ENCODE peak calls at places on chromosomes 3 and 15, in four cellular contexts. One of them, this sample, is unnamed.

GRCh38 chr3:11145888-11146287 is 8.4 kb upstream of the HRH1 start:
- DNase-seq in H4: no peak
- DNase-seq in T-cell: no peak
- DNase-seq in MM.1S: no peak
- DNase-seq in this sample: no peak

GRCh38 chr3:13282986-13283876 is 136.9 kb downstream of the NUP210 start:
- DNase-seq in H4: no peak
- DNase-seq in T-cell: no peak
- DNase-seq in MM.1S: peak; percentile 64
- DNase-seq in this sample: peak; percentile 61

GRCh38 chr3:108190346-108190745 is 31.9 kb downstream of the IFT57 start:
- DNase-seq in H4: no peak
- DNase-seq in T-cell: no peak
- DNase-seq in MM.1S: no peak
- DNase-seq in this sample: no peak

GRCh38 chr15:44370830-44371229 is 56.6 kb upstream of the CTDSPL2 start:
- DNase-seq in H4: no peak
- DNase-seq in T-cell: no peak
- DNase-seq in MM.1S: no peak
- DNase-seq in this sample: no peak

GRCh38 chr15:90557651-90558084 is 27.9 kb downstream of the CRTC3 start:
- DNase-seq in H4: no peak
- DNase-seq in T-cell: no peak
- DNase-seq in MM.1S: no peak
- DNase-seq in this sample: no peak

GRCh38 chr15:40843183-40843884 is 514 bp upstream of the SPINT1 start:
- DNase-seq in H4: no peak
- DNase-seq in T-cell: no peak
- DNase-seq in MM.1S: no peak
- DNase-seq in this sample: no peak

GRCh38 chr3:194748229-194748628 is 62.5 kb downstream of the FAM43A start:
- DNase-seq in H4: no peak
- DNase-seq in T-cell: no peak
- DNase-seq in MM.1S: no peak
- DNase-seq in this sample: no peak

GRCh38 chr3:53816430-53816829 is 29.8 kb downstream of the CHDH start:
- DNase-seq in H4: no peak
- DNase-seq in T-cell: no peak
- DNase-seq in MM.1S: no peak
- DNase-seq in this sample: no peak

GRCh38 chr3:189186093-189186492 is 14.3 kb downstream of the TPRG1 start:
- DNase-seq in H4: peak; percentile 28
- DNase-seq in T-cell: no peak
- DNase-seq in MM.1S: no peak
- DNase-seq in this sample: no peak

GRCh38 chr3:72904156-72904555 is 16.3 kb downstream of the GXYLT2 start:
- DNase-seq in H4: no peak
- DNase-seq in T-cell: no peak
- DNase-seq in MM.1S: no peak
- DNase-seq in this sample: no peak

GRCh38 chr3:4472312-4472711 is 5.2 kb upstream of the SUMF1 start:
- DNase-seq in H4: no peak
- DNase-seq in T-cell: no peak
- DNase-seq in MM.1S: no peak
- DNase-seq in this sample: no peak

GRCh38 chr3:156218353-156218744 is 98.0 kb downstream of the KCNAB1 start:
- DNase-seq in H4: peak; percentile 76
- DNase-seq in T-cell: no peak
- DNase-seq in MM.1S: no peak
- DNase-seq in this sample: no peak

GRCh38 chr3:71680588-71680987 is 44.6 kb downstream of the EIF4E3 start:
- DNase-seq in H4: peak; percentile 50
- DNase-seq in T-cell: no peak
- DNase-seq in MM.1S: no peak
- DNase-seq in this sample: no peak

GRCh38 chr3:190568036-190568435 is 54.2 kb downstream of the IL1RAP start:
- DNase-seq in H4: no peak
- DNase-seq in T-cell: no peak
- DNase-seq in MM.1S: no peak
- DNase-seq in this sample: no peak

GRCh38 chr15:28123408-28124023 is 24.4 kb upstream of the OCA2 start:
- DNase-seq in H4: peak; percentile 59
- DNase-seq in T-cell: no peak
- DNase-seq in MM.1S: peak; percentile 74
- DNase-seq in this sample: peak; percentile 64

GRCh38 chr15:80645494-80646065 is 49.5 kb upstream of the ABHD17C start:
- DNase-seq in H4: no peak
- DNase-seq in T-cell: no peak
- DNase-seq in MM.1S: no peak
- DNase-seq in this sample: no peak

GRCh38 chr3:127783166-127783565 is 39.1 kb downstream of the MGLL start:
- DNase-seq in H4: no peak
- DNase-seq in T-cell: no peak
- DNase-seq in MM.1S: no peak
- DNase-seq in this sample: no peak

GRCh38 chr15:33293619-33294309 is 17.0 kb upstream of the RYR3 start:
- DNase-seq in H4: no peak
- DNase-seq in T-cell: no peak
- DNase-seq in MM.1S: no peak
- DNase-seq in this sample: no peak

GRCh38 chr3:160986060-160986459 is 119.1 kb downstream of the B3GALNT1 start:
- DNase-seq in H4: no peak
- DNase-seq in T-cell: no peak
- DNase-seq in MM.1S: no peak
- DNase-seq in this sample: no peak

GRCh38 chr3:119206611-119207511 is 33.5 kb downstream of the UPK1B start:
- DNase-seq in H4: no peak
- DNase-seq in T-cell: no peak
- DNase-seq in MM.1S: peak; percentile 31
- DNase-seq in this sample: no peak

GRCh38 chr3:58564456-58565160 is 12.6 kb downstream of the FAM107A start:
- DNase-seq in H4: peak; percentile 67
- DNase-seq in T-cell: no peak
- DNase-seq in MM.1S: no peak
- DNase-seq in this sample: no peak

GRCh38 chr15:67765706-67766105 is 59.6 kb upstream of the SKOR1 start:
- DNase-seq in H4: no peak
- DNase-seq in T-cell: no peak
- DNase-seq in MM.1S: no peak
- DNase-seq in this sample: no peak

GRCh38 chr3:71876135-71876534 is 91.2 kb upstream of the PROK2 start:
- DNase-seq in H4: no peak
- DNase-seq in T-cell: no peak
- DNase-seq in MM.1S: no peak
- DNase-seq in this sample: no peak

GRCh38 chr3:158102660-158103085 is 3.5 kb downstream of the SHOX2 start:
- DNase-seq in H4: no peak
- DNase-seq in T-cell: no peak
- DNase-seq in MM.1S: no peak
- DNase-seq in this sample: no peak

GRCh38 chr3:31976302-31976701 is 4.8 kb downstream of the OSBPL10 start:
- DNase-seq in H4: no peak
- DNase-seq in T-cell: no peak
- DNase-seq in MM.1S: no peak
- DNase-seq in this sample: no peak

GRCh38 chr15:72037321-72037720 is 80.6 kb downstream of the MYO9A start:
- DNase-seq in H4: no peak
- DNase-seq in T-cell: no peak
- DNase-seq in MM.1S: no peak
- DNase-seq in this sample: no peak

GRCh38 chr3:127419140-127419539 is 131.3 kb upstream of the PRR20G start:
- DNase-seq in H4: no peak
- DNase-seq in T-cell: no peak
- DNase-seq in MM.1S: no peak
- DNase-seq in this sample: no peak

GRCh38 chr3:6921041-6921440 is 60.1 kb downstream of the GRM7 start:
- DNase-seq in H4: peak; percentile 3
- DNase-seq in T-cell: no peak
- DNase-seq in MM.1S: no peak
- DNase-seq in this sample: no peak

GRCh38 chr3:15557511-15557946 is 36.0 kb upstream of the COLQ start:
- DNase-seq in H4: peak; percentile 60
- DNase-seq in T-cell: peak; percentile 48
- DNase-seq in MM.1S: peak; percentile 71
- DNase-seq in this sample: peak; percentile 77

GRCh38 chr3:86990734-86991481 is at the start of gene VGLL3:
- DNase-seq in H4: peak; percentile 48
- DNase-seq in T-cell: no peak
- DNase-seq in MM.1S: peak; percentile 50
- DNase-seq in this sample: peak; percentile 4

GRCh38 chr15:77507151-77507847 is 86.6 kb downstream of the HMG20A start:
- DNase-seq in H4: no peak
- DNase-seq in T-cell: no peak
- DNase-seq in MM.1S: no peak
- DNase-seq in this sample: peak; percentile 87

GRCh38 chr3:170999737-171000242 is 26.7 kb downstream of the SLC2A2 start:
- DNase-seq in H4: peak; percentile 52
- DNase-seq in T-cell: no peak
- DNase-seq in MM.1S: no peak
- DNase-seq in this sample: no peak

GRCh38 chr15:26889298-26889898 is 22.5 kb downstream of the GABRA5 start:
- DNase-seq in H4: peak; percentile 41
- DNase-seq in T-cell: no peak
- DNase-seq in MM.1S: peak; percentile 71
- DNase-seq in this sample: peak; percentile 53

GRCh38 chr15:64144565-64145281 is 6.8 kb upstream of the SNX22 start:
- DNase-seq in H4: no peak
- DNase-seq in T-cell: no peak
- DNase-seq in MM.1S: no peak
- DNase-seq in this sample: no peak

GRCh38 chr3:136612512-136612911 is 139.7 kb downstream of the STAG1 start:
- DNase-seq in H4: no peak
- DNase-seq in T-cell: no peak
- DNase-seq in MM.1S: no peak
- DNase-seq in this sample: no peak

GRCh38 chr3:28867836-28868235 is 413.0 kb upstream of the RBMS3 start:
- DNase-seq in H4: no peak
- DNase-seq in T-cell: no peak
- DNase-seq in MM.1S: no peak
- DNase-seq in this sample: no peak

GRCh38 chr15:48393650-48394049 is 62.4 kb downstream of the DUT start:
- DNase-seq in H4: no peak
- DNase-seq in T-cell: no peak
- DNase-seq in MM.1S: no peak
- DNase-seq in this sample: no peak

GRCh38 chr3:151347432-151347831 is 18.1 kb upstream of the P2RY13 start:
- DNase-seq in H4: no peak
- DNase-seq in T-cell: no peak
- DNase-seq in MM.1S: no peak
- DNase-seq in this sample: peak; percentile 16

GRCh38 chr3:22371592-22372291 is 620.7 kb upstream of the ZNF385D start:
- DNase-seq in H4: no peak
- DNase-seq in T-cell: no peak
- DNase-seq in MM.1S: no peak
- DNase-seq in this sample: no peak

GRCh38 chr3:124772081-124772831 is 42.0 kb downstream of the UMPS start:
- DNase-seq in H4: peak; percentile 86
- DNase-seq in T-cell: no peak
- DNase-seq in MM.1S: no peak
- DNase-seq in this sample: peak; percentile 65

This sample was measured in RPMI8226.